ENCODE peak calls at places on chromosomes 11 and 22, in four cellular contexts. H, M, L and T are unnamed samples.

GRCh38 chr11:9825315-9825714 is 161.4 kb downstream of the SWAP70 start:
- DNase-seq in H (peak), M (no peak), L (no peak), T (no peak)

GRCh38 chr22:20080445-20080775 is 369 bp downstream of the DGCR8 start:
- DNase-seq in H (peak), M (peak), L (peak), T (no peak)

GRCh38 chr11:126431401-126432064 is 76.0 kb downstream of the ST3GAL4 start:
- DNase-seq in H (peak), M (no peak), L (no peak), T (no peak)

GRCh38 chr22:48743601-48744282 is 1083.9 kb downstream of the BRD1 start:
- DNase-seq in H (no peak), M (no peak), L (no peak), T (no peak)

GRCh38 chr11:121936781-121937447 is 179.1 kb downstream of the BLID start:
- DNase-seq in H (peak), M (no peak), L (no peak), T (no peak)

GRCh38 chr22:47801541-47802245 is 1039.2 kb downstream of the TBC1D22A start:
- DNase-seq in H (no peak), M (no peak), L (no peak), T (no peak)

GRCh38 chr11:120039031-120039430 is 98.9 kb downstream of the TRIM29 start:
- DNase-seq in H (no peak), M (no peak), L (no peak), T (no peak)

GRCh38 chr11:69587454-69588081 is 53.4 kb upstream of the CCND1 start:
- DNase-seq in H (peak), M (no peak), L (no peak), T (no peak)

GRCh38 chr11:36211735-36212430 is 77.3 kb downstream of the COMMD9 start:
- DNase-seq in H (no peak), M (no peak), L (no peak), T (no peak)

GRCh38 chr11:27025957-27026356 is 14.7 kb upstream of the BBOX1 start:
- DNase-seq in H (no peak), M (no peak), L (no peak), T (no peak)

GRCh38 chr11:107563702-107564101 is 1.8 kb downstream of the ALKBH8 start:
- DNase-seq in H (peak), M (peak), L (peak), T (no peak)

GRCh38 chr11:122046846-122047245 is 69.2 kb downstream of the BLID start:
- DNase-seq in H (peak), M (no peak), L (no peak), T (no peak)

GRCh38 chr11:103525069-103525468 is 415.8 kb downstream of the DYNC2H1 start:
- DNase-seq in H (peak), M (no peak), L (no peak), T (no peak)

GRCh38 chr22:44441401-44442185 is 56.4 kb downstream of the RTL6 start:
- DNase-seq in H (no peak), M (no peak), L (no peak), T (no peak)

GRCh38 chr11:130916238-130916855 is at the start of gene SNX19:
- DNase-seq in H (peak), M (peak), L (peak), T (peak)

GRCh38 chr22:27416553-27417427 is 384.8 kb downstream of the MN1 start:
- DNase-seq in H (peak), M (no peak), L (no peak), T (peak)

GRCh38 chr11:119854521-119854920 is 125.5 kb upstream of the NECTIN1 start:
- DNase-seq in H (no peak), M (no peak), L (no peak), T (no peak)

GRCh38 chr11:107043242-107043991 is 25.1 kb upstream of the GUCY1A2 start:
- DNase-seq in H (peak), M (no peak), L (no peak), T (no peak)

GRCh38 chr22:38612217-38613006 is 42.4 kb upstream of the DMC1 start:
- DNase-seq in H (no peak), M (no peak), L (no peak), T (no peak)

GRCh38 chr11:100434821-100435641 is 252.1 kb upstream of the ARHGAP42 start:
- DNase-seq in H (no peak), M (no peak), L (no peak), T (no peak)

GRCh38 chr11:612201-612960 is 3.4 kb downstream of the IRF7 start:
- DNase-seq in H (peak), M (peak), L (no peak), T (no peak)

GRCh38 chr11:112871909-112872511 is 89.2 kb upstream of the NCAM1 start:
- DNase-seq in H (no peak), M (no peak), L (no peak), T (no peak)

GRCh38 chr11:102007567-102008437 is 39.4 kb upstream of the CFAP300 start:
- DNase-seq in H (peak), M (peak), L (no peak), T (no peak)

GRCh38 chr22:19396561-19396933 is 35.0 kb downstream of the HIRA start:
- DNase-seq in H (no peak), M (no peak), L (no peak), T (no peak)

GRCh38 chr11:61908730-61909622 is 8.4 kb downstream of the RAB3IL1 start:
- DNase-seq in H (no peak), M (no peak), L (no peak), T (no peak)

GRCh38 chr11:46247090-46247489 is 30.4 kb upstream of the CREB3L1 start:
- DNase-seq in H (peak), M (no peak), L (no peak), T (no peak)

GRCh38 chr11:78417175-78417887 is at the start of gene GAB2:
- DNase-seq in H (no peak), M (no peak), L (peak), T (no peak)

GRCh38 chr11:124837491-124837856 is 27.8 kb upstream of the ROBO3 start:
- DNase-seq in H (peak), M (peak), L (peak), T (peak)

GRCh38 chr11:12076840-12077534 is 33.4 kb upstream of the MICAL2 start:
- DNase-seq in H (no peak), M (no peak), L (no peak), T (no peak)

GRCh38 chr11:128931661-128932060 is 11.0 kb downstream of the TP53AIP1 start:
- DNase-seq in H (no peak), M (no peak), L (no peak), T (no peak)

GRCh38 chr11:114242032-114242431 is 54.2 kb upstream of the NNMT start:
- DNase-seq in H (no peak), M (no peak), L (no peak), T (no peak)

GRCh38 chr11:100578966-100579365 is 108.1 kb upstream of the ARHGAP42 start:
- DNase-seq in H (peak), M (no peak), L (no peak), T (peak)

GRCh38 chr11:64834723-64835615 is 9.5 kb downstream of the CDC42BPG start:
- DNase-seq in H (peak), M (no peak), L (no peak), T (no peak)

GRCh38 chr11:114213622-114214021 is 82.6 kb upstream of the NNMT start:
- DNase-seq in H (no peak), M (no peak), L (no peak), T (no peak)

GRCh38 chr11:131108780-131109179 is 192.5 kb upstream of the SNX19 start:
- DNase-seq in H (peak), M (no peak), L (no peak), T (no peak)

GRCh38 chr11:101617735-101618332 is 34.0 kb upstream of the TRPC6 start:
- DNase-seq in H (no peak), M (no peak), L (no peak), T (no peak)